ENCODE peak calls at places on chromosomes 5 and 9, in ten cellular contexts. One of them, this sample, is unnamed.

GRCh38 chr9:131999692-132000551 is 79.7 kb downstream of the MED27 start:
- DNase-seq in pons: no peak
- DNase-seq in RCC 7860: peak
- DNase-seq in psoas muscle: no peak
- DNase-seq in frontal cortex: no peak
- DNase-seq in HS-27A: peak
- DNase-seq in Peyer's patch: no peak
- DNase-seq in progenitor cell of endocrine pancreas: no peak
- DNase-seq in cerebellum: no peak
- DNase-seq in HFF-Myc: peak
- DNase-seq in this sample: no peak

GRCh38 chr5:173201636-173202265 is 33.3 kb downstream of the NKX2-5 start:
- DNase-seq in psoas muscle: no peak
- DNase-seq in pons: no peak
- DNase-seq in frontal cortex: no peak
- DNase-seq in cerebellum: no peak
- DNase-seq in HFF-Myc: no peak
- DNase-seq in progenitor cell of endocrine pancreas: no peak
- DNase-seq in RCC 7860: peak
- DNase-seq in HS-27A: peak
- DNase-seq in Peyer's patch: no peak
- DNase-seq in this sample: no peak

GRCh38 chr5:157732784-157733262 is 1.6 kb downstream of the THG1L start:
- DNase-seq in HFF-Myc: no peak
- DNase-seq in HS-27A: no peak
- DNase-seq in progenitor cell of endocrine pancreas: no peak
- DNase-seq in frontal cortex: no peak
- DNase-seq in psoas muscle: no peak
- DNase-seq in cerebellum: no peak
- DNase-seq in Peyer's patch: no peak
- DNase-seq in RCC 7860: no peak
- DNase-seq in pons: no peak
- DNase-seq in this sample: no peak

GRCh38 chr9:101138516-101138915 is 110.0 kb downstream of the PLPPR1 start:
- DNase-seq in RCC 7860: no peak
- DNase-seq in HFF-Myc: no peak
- DNase-seq in psoas muscle: no peak
- DNase-seq in pons: no peak
- DNase-seq in cerebellum: no peak
- DNase-seq in Peyer's patch: no peak
- DNase-seq in progenitor cell of endocrine pancreas: no peak
- DNase-seq in frontal cortex: no peak
- DNase-seq in HS-27A: no peak
- DNase-seq in this sample: no peak

GRCh38 chr5:2739360-2740050 is 12.0 kb downstream of the IRX2 start:
- DNase-seq in psoas muscle: no peak
- DNase-seq in pons: no peak
- DNase-seq in HFF-Myc: no peak
- DNase-seq in cerebellum: no peak
- DNase-seq in RCC 7860: no peak
- DNase-seq in frontal cortex: no peak
- DNase-seq in progenitor cell of endocrine pancreas: no peak
- DNase-seq in HS-27A: no peak
- DNase-seq in Peyer's patch: no peak
- DNase-seq in this sample: no peak

GRCh38 chr9:6902423-6902822 is 144.7 kb downstream of the KDM4C start:
- DNase-seq in Peyer's patch: no peak
- DNase-seq in HFF-Myc: no peak
- DNase-seq in cerebellum: no peak
- DNase-seq in psoas muscle: no peak
- DNase-seq in progenitor cell of endocrine pancreas: no peak
- DNase-seq in RCC 7860: peak
- DNase-seq in HS-27A: no peak
- DNase-seq in pons: no peak
- DNase-seq in frontal cortex: no peak
- DNase-seq in this sample: no peak

GRCh38 chr5:478982-479535 is 36.1 kb downstream of the EXOC3 start:
- DNase-seq in psoas muscle: no peak
- DNase-seq in Peyer's patch: no peak
- DNase-seq in frontal cortex: no peak
- DNase-seq in HS-27A: no peak
- DNase-seq in RCC 7860: no peak
- DNase-seq in cerebellum: no peak
- DNase-seq in pons: no peak
- DNase-seq in HFF-Myc: no peak
- DNase-seq in progenitor cell of endocrine pancreas: no peak
- DNase-seq in this sample: no peak

GRCh38 chr5:17817946-17818345 is 183.7 kb downstream of the TAF11L14 start:
- DNase-seq in frontal cortex: no peak
- DNase-seq in psoas muscle: no peak
- DNase-seq in HFF-Myc: no peak
- DNase-seq in progenitor cell of endocrine pancreas: no peak
- DNase-seq in pons: no peak
- DNase-seq in cerebellum: no peak
- DNase-seq in HS-27A: peak
- DNase-seq in RCC 7860: no peak
- DNase-seq in Peyer's patch: no peak
- DNase-seq in this sample: no peak

GRCh38 chr5:55471468-55471867 is 63.3 kb downstream of the PLPP1 start:
- DNase-seq in progenitor cell of endocrine pancreas: no peak
- DNase-seq in cerebellum: no peak
- DNase-seq in HS-27A: no peak
- DNase-seq in frontal cortex: no peak
- DNase-seq in Peyer's patch: no peak
- DNase-seq in RCC 7860: peak
- DNase-seq in pons: no peak
- DNase-seq in HFF-Myc: no peak
- DNase-seq in psoas muscle: no peak
- DNase-seq in this sample: no peak

GRCh38 chr9:31574006-31574750 is 810.3 kb upstream of the ACO1 start:
- DNase-seq in progenitor cell of endocrine pancreas: no peak
- DNase-seq in HS-27A: no peak
- DNase-seq in pons: no peak
- DNase-seq in psoas muscle: no peak
- DNase-seq in Peyer's patch: no peak
- DNase-seq in cerebellum: no peak
- DNase-seq in RCC 7860: no peak
- DNase-seq in frontal cortex: no peak
- DNase-seq in HFF-Myc: no peak
- DNase-seq in this sample: no peak

GRCh38 chr9:82183181-82183860 is 194.7 kb downstream of the SPATA31D1 start:
- DNase-seq in progenitor cell of endocrine pancreas: no peak
- DNase-seq in cerebellum: no peak
- DNase-seq in Peyer's patch: no peak
- DNase-seq in HS-27A: no peak
- DNase-seq in RCC 7860: no peak
- DNase-seq in psoas muscle: no peak
- DNase-seq in frontal cortex: no peak
- DNase-seq in HFF-Myc: no peak
- DNase-seq in pons: no peak
- DNase-seq in this sample: no peak

GRCh38 chr9:116987902-116988301 is 300.8 kb downstream of the TRIM32 start:
- DNase-seq in progenitor cell of endocrine pancreas: no peak
- DNase-seq in frontal cortex: no peak
- DNase-seq in RCC 7860: no peak
- DNase-seq in HFF-Myc: no peak
- DNase-seq in psoas muscle: no peak
- DNase-seq in pons: no peak
- DNase-seq in Peyer's patch: no peak
- DNase-seq in HS-27A: no peak
- DNase-seq in cerebellum: no peak
- DNase-seq in this sample: no peak

GRCh38 chr5:1552469-1553255 is 28.9 kb upstream of the LPCAT1 start:
- DNase-seq in HFF-Myc: no peak
- DNase-seq in pons: peak
- DNase-seq in HS-27A: no peak
- DNase-seq in frontal cortex: peak
- DNase-seq in RCC 7860: no peak
- DNase-seq in progenitor cell of endocrine pancreas: no peak
- DNase-seq in cerebellum: peak
- DNase-seq in psoas muscle: no peak
- DNase-seq in Peyer's patch: peak
- DNase-seq in this sample: no peak

GRCh38 chr5:9524941-9525340 is 20.9 kb downstream of the SEMA5A start:
- DNase-seq in Peyer's patch: no peak
- DNase-seq in RCC 7860: no peak
- DNase-seq in pons: no peak
- DNase-seq in frontal cortex: no peak
- DNase-seq in HFF-Myc: no peak
- DNase-seq in cerebellum: no peak
- DNase-seq in psoas muscle: no peak
- DNase-seq in HS-27A: no peak
- DNase-seq in progenitor cell of endocrine pancreas: no peak
- DNase-seq in this sample: no peak

GRCh38 chr5:164184158-164184557 is 678.7 kb downstream of the MAT2B start:
- DNase-seq in HFF-Myc: no peak
- DNase-seq in pons: no peak
- DNase-seq in progenitor cell of endocrine pancreas: no peak
- DNase-seq in RCC 7860: no peak
- DNase-seq in psoas muscle: no peak
- DNase-seq in frontal cortex: no peak
- DNase-seq in HS-27A: no peak
- DNase-seq in cerebellum: no peak
- DNase-seq in Peyer's patch: no peak
- DNase-seq in this sample: no peak

GRCh38 chr9:121281614-121282291 is 13.8 kb downstream of the GSN start:
- DNase-seq in progenitor cell of endocrine pancreas: no peak
- DNase-seq in RCC 7860: no peak
- DNase-seq in frontal cortex: no peak
- DNase-seq in HS-27A: no peak
- DNase-seq in pons: peak
- DNase-seq in HFF-Myc: no peak
- DNase-seq in cerebellum: no peak
- DNase-seq in psoas muscle: peak
- DNase-seq in Peyer's patch: peak
- DNase-seq in this sample: no peak

GRCh38 chr5:177362102-177362868 is 4.6 kb downstream of the RGS14 start:
- DNase-seq in HS-27A: no peak
- DNase-seq in progenitor cell of endocrine pancreas: no peak
- DNase-seq in frontal cortex: no peak
- DNase-seq in HFF-Myc: no peak
- DNase-seq in psoas muscle: no peak
- DNase-seq in pons: no peak
- DNase-seq in cerebellum: no peak
- DNase-seq in RCC 7860: no peak
- DNase-seq in Peyer's patch: no peak
- DNase-seq in this sample: no peak

GRCh38 chr5:392431-392988 is 50.5 kb upstream of the EXOC3 start:
- DNase-seq in Peyer's patch: peak
- DNase-seq in HFF-Myc: no peak
- DNase-seq in frontal cortex: no peak
- DNase-seq in RCC 7860: no peak
- DNase-seq in pons: no peak
- DNase-seq in HS-27A: no peak
- DNase-seq in progenitor cell of endocrine pancreas: no peak
- DNase-seq in psoas muscle: no peak
- DNase-seq in cerebellum: no peak
- DNase-seq in this sample: peak

GRCh38 chr5:171600736-171601265 is 181.4 kb downstream of the FGF18 start:
- DNase-seq in Peyer's patch: no peak
- DNase-seq in psoas muscle: peak
- DNase-seq in pons: peak
- DNase-seq in HFF-Myc: no peak
- DNase-seq in RCC 7860: no peak
- DNase-seq in cerebellum: no peak
- DNase-seq in progenitor cell of endocrine pancreas: no peak
- DNase-seq in HS-27A: no peak
- DNase-seq in frontal cortex: no peak
- DNase-seq in this sample: no peak

GRCh38 chr5:120615967-120616645 is 152.0 kb downstream of the PRR16 start:
- DNase-seq in frontal cortex: no peak
- DNase-seq in RCC 7860: peak
- DNase-seq in HFF-Myc: no peak
- DNase-seq in psoas muscle: no peak
- DNase-seq in pons: no peak
- DNase-seq in Peyer's patch: no peak
- DNase-seq in progenitor cell of endocrine pancreas: no peak
- DNase-seq in cerebellum: no peak
- DNase-seq in HS-27A: no peak
- DNase-seq in this sample: no peak

GRCh38 chr9:129972816-129973215 is 70.2 kb downstream of the FNBP1 start:
- DNase-seq in HFF-Myc: no peak
- DNase-seq in HS-27A: no peak
- DNase-seq in RCC 7860: no peak
- DNase-seq in progenitor cell of endocrine pancreas: no peak
- DNase-seq in Peyer's patch: no peak
- DNase-seq in pons: no peak
- DNase-seq in psoas muscle: no peak
- DNase-seq in frontal cortex: no peak
- DNase-seq in cerebellum: no peak
- DNase-seq in this sample: no peak

GRCh38 chr9:4559238-4560182 is 69.2 kb downstream of the SLC1A1 start:
- DNase-seq in HFF-Myc: no peak
- DNase-seq in HS-27A: no peak
- DNase-seq in cerebellum: no peak
- DNase-seq in Peyer's patch: no peak
- DNase-seq in progenitor cell of endocrine pancreas: no peak
- DNase-seq in pons: no peak
- DNase-seq in RCC 7860: no peak
- DNase-seq in psoas muscle: no peak
- DNase-seq in frontal cortex: no peak
- DNase-seq in this sample: peak

GRCh38 chr5:72647806-72648205 is 140.6 kb upstream of the ZNF366 start:
- DNase-seq in psoas muscle: no peak
- DNase-seq in frontal cortex: no peak
- DNase-seq in Peyer's patch: no peak
- DNase-seq in cerebellum: no peak
- DNase-seq in HS-27A: no peak
- DNase-seq in pons: peak
- DNase-seq in HFF-Myc: no peak
- DNase-seq in progenitor cell of endocrine pancreas: no peak
- DNase-seq in RCC 7860: no peak
- DNase-seq in this sample: no peak

GRCh38 chr9:92094655-92095054 is 20.6 kb downstream of the SPTLC1 start:
- DNase-seq in HS-27A: no peak
- DNase-seq in pons: no peak
- DNase-seq in Peyer's patch: no peak
- DNase-seq in psoas muscle: no peak
- DNase-seq in RCC 7860: peak
- DNase-seq in frontal cortex: no peak
- DNase-seq in HFF-Myc: no peak
- DNase-seq in progenitor cell of endocrine pancreas: no peak
- DNase-seq in cerebellum: no peak
- DNase-seq in this sample: no peak

GRCh38 chr5:172902497-172903472 is 56.4 kb upstream of the RPL26L1 start:
- DNase-seq in pons: peak
- DNase-seq in psoas muscle: peak
- DNase-seq in RCC 7860: peak
- DNase-seq in frontal cortex: no peak
- DNase-seq in Peyer's patch: peak
- DNase-seq in HS-27A: peak
- DNase-seq in HFF-Myc: no peak
- DNase-seq in cerebellum: peak
- DNase-seq in progenitor cell of endocrine pancreas: peak
- DNase-seq in this sample: no peak

GRCh38 chr9:124399999-124400940 is 15.0 kb downstream of the PSMB7 start:
- DNase-seq in psoas muscle: no peak
- DNase-seq in progenitor cell of endocrine pancreas: no peak
- DNase-seq in RCC 7860: no peak
- DNase-seq in cerebellum: no peak
- DNase-seq in pons: no peak
- DNase-seq in frontal cortex: no peak
- DNase-seq in HFF-Myc: no peak
- DNase-seq in HS-27A: no peak
- DNase-seq in Peyer's patch: no peak
- DNase-seq in this sample: no peak